ENCODE peak calls at places on chromosomes 1 and 21, in eight cellular contexts. T is NCI-H2107, B is AG20443, D is T-helper 22 cell, U is neural crest cell, L is ACHN, S is lower leg skin, F is H54. Q is an unnamed sample.

GRCh38 chr1:184618851-184619250 is 135.8 kb downstream of the EDEM3 start:
- DNase-seq in T (no peak), B (no peak), D (no peak), U (no peak), L (no peak), S (no peak), F (no peak), Q (no peak)

GRCh38 chr21:44748621-44749020 is 37.2 kb upstream of the TSPEAR start:
- DNase-seq in T (no peak), B (no peak), D (no peak), U (no peak), L (no peak), S (no peak), F (no peak), Q (no peak)

GRCh38 chr1:94257451-94257850 is 20.1 kb upstream of the ARHGAP29 start:
- DNase-seq in T (no peak), B (no peak), D (no peak), U (no peak), L (no peak), S (no peak), F (no peak), Q (peak)

GRCh38 chr1:14598498-14599172 is at the start of gene KAZN:
- DNase-seq in T (no peak), B (peak), D (no peak), U (peak), L (peak), S (no peak), F (peak), Q (peak)

GRCh38 chr1:222617367-222617951 is 438 bp upstream of the MIA3 start:
- DNase-seq in T (peak), B (peak), D (peak), U (peak), L (peak), S (peak), F (peak), Q (peak)

GRCh38 chr21:42007541-42007940 is 2.6 kb downstream of the ZBTB21 start:
- DNase-seq in T (no peak), B (no peak), D (no peak), U (no peak), L (no peak), S (no peak), F (no peak), Q (no peak)

GRCh38 chr1:23129846-23130245 is 38.8 kb downstream of the LUZP1 start:
- DNase-seq in T (no peak), B (no peak), D (no peak), U (no peak), L (no peak), S (no peak), F (no peak), Q (no peak)

GRCh38 chr1:212214377-212214776 is 70.8 kb upstream of the PPP2R5A start:
- DNase-seq in T (no peak), B (no peak), D (no peak), U (no peak), L (no peak), S (no peak), F (no peak), Q (no peak)

GRCh38 chr1:155977607-155978324 is 581 bp downstream of the ARHGEF2 start:
- DNase-seq in T (no peak), B (peak), D (peak), U (no peak), L (peak), S (no peak), F (no peak), Q (no peak)

GRCh38 chr1:175385316-175385715 is 192.7 kb upstream of the KIAA0040 start:
- DNase-seq in T (no peak), B (no peak), D (no peak), U (no peak), L (no peak), S (no peak), F (no peak), Q (no peak)

GRCh38 chr1:17895401-17895800 is 140.3 kb downstream of the ACTL8 start:
- DNase-seq in T (no peak), B (no peak), D (no peak), U (no peak), L (no peak), S (no peak), F (no peak), Q (no peak)

GRCh38 chr1:4696161-4696745 is 41.8 kb downstream of the AJAP1 start:
- DNase-seq in T (no peak), B (no peak), D (no peak), U (no peak), L (no peak), S (no peak), F (no peak), Q (no peak)

GRCh38 chr21:36955783-36956182 is 10.7 kb downstream of the HLCS start:
- DNase-seq in T (no peak), B (no peak), D (no peak), U (no peak), L (no peak), S (no peak), F (no peak), Q (no peak)

GRCh38 chr1:51794260-51794659 is 84.3 kb downstream of the NRDC start:
- DNase-seq in T (no peak), B (no peak), D (no peak), U (no peak), L (no peak), S (no peak), F (no peak), Q (no peak)

GRCh38 chr1:206826409-206826808 is 39.0 kb upstream of the IL20 start:
- DNase-seq in T (peak), B (no peak), D (no peak), U (no peak), L (no peak), S (no peak), F (no peak), Q (no peak)

GRCh38 chr1:46224966-46225365 is 21.8 kb downstream of the LURAP1 start:
- DNase-seq in T (no peak), B (no peak), D (no peak), U (no peak), L (no peak), S (no peak), F (no peak), Q (no peak)

GRCh38 chr21:33998402-33998801 is 75.0 kb upstream of the MRPS6 start:
- DNase-seq in T (no peak), B (no peak), D (no peak), U (no peak), L (no peak), S (no peak), F (no peak), Q (no peak)

GRCh38 chr1:211517006-211517405 is 25.0 kb upstream of the RD3 start:
- DNase-seq in T (no peak), B (no peak), D (no peak), U (no peak), L (no peak), S (no peak), F (no peak), Q (no peak)

GRCh38 chr1:212754715-212755114 is 36.9 kb downstream of the NSL1 start:
- DNase-seq in T (no peak), B (no peak), D (no peak), U (no peak), L (no peak), S (no peak), F (no peak), Q (no peak)

GRCh38 chr1:25129380-25129779 is 102.9 kb downstream of the SYF2 start:
- DNase-seq in T (no peak), B (no peak), D (no peak), U (no peak), L (no peak), S (no peak), F (no peak), Q (no peak)

GRCh38 chr1:153985984-153986761 is at the start of gene RAB13:
- DNase-seq in T (no peak), B (peak), D (no peak), U (peak), L (peak), S (peak), F (peak), Q (peak)

Q was measured in Caki2.